ENCODE peak calls at places on chromosome 10, in seven cellular contexts. G is neuronal stem cell, E is H1, X is mesenchymal stem cell, F is mesendoderm, S is H9, M is IMR-90. J is an unnamed sample.

GRCh38 chr10:71816931-71817631 is 34.0 kb downstream of the PSAP start:
- DNase-seq in G (no peak), E (no peak), X (no peak), F (no peak), S (no peak), M (no peak), J (no peak)

GRCh38 chr10:7264313-7264741 is 146.5 kb downstream of the SFMBT2 start:
- DNase-seq in G (no peak), E (no peak), X (no peak), F (peak; percentile 18), S (no peak), M (peak; percentile 17), J (no peak)

GRCh38 chr10:86972613-86973380 is 4.5 kb downstream of the ADIRF start:
- DNase-seq in G (no peak), E (no peak), X (no peak), F (no peak), S (no peak), M (no peak), J (no peak)

GRCh38 chr10:42553064-42553407 is 85.3 kb downstream of the ZNF33B start:
- DNase-seq in G (no peak), E (no peak), X (no peak), F (no peak), S (no peak), M (no peak), J (no peak)

GRCh38 chr10:10773109-10773508 is 244.6 kb upstream of the CELF2 start:
- DNase-seq in G (no peak), E (no peak), X (no peak), F (no peak), S (no peak), M (no peak), J (no peak)

GRCh38 chr10:77837248-77837924 is 89.2 kb downstream of the DLG5 start:
- DNase-seq in G (peak; percentile 67), E (no peak), X (peak; percentile 55), F (peak; percentile 93), S (peak; percentile 93), M (peak; percentile 78), J (no peak)

GRCh38 chr10:126421745-126422144 is 33.5 kb upstream of the ADAM12 start:
- DNase-seq in G (no peak), E (no peak), X (peak; percentile 95), F (no peak), S (no peak), M (peak; percentile 90), J (no peak)

GRCh38 chr10:46541017-46541661 is 15.3 kb downstream of the GPRIN2 start:
- DNase-seq in G (peak; percentile 81), E (no peak), X (peak; percentile 24), F (peak; percentile 89), S (peak; percentile 88), M (no peak), J (no peak)

GRCh38 chr10:89171996-89172395 is 35.1 kb downstream of the CH25H start:
- DNase-seq in G (no peak), E (no peak), X (no peak), F (no peak), S (no peak), M (peak; percentile 24), J (no peak)

GRCh38 chr10:9535744-9536143 is 1481.3 kb downstream of the GATA3 start:
- DNase-seq in G (no peak), E (no peak), X (no peak), F (no peak), S (no peak), M (no peak), J (no peak)

GRCh38 chr10:8042032-8042863 is 12.2 kb upstream of the GATA3 start:
- DNase-seq in G (no peak), E (no peak), X (no peak), F (peak; percentile 16), S (no peak), M (no peak), J (no peak)

GRCh38 chr10:4541292-4541691 is 284.7 kb upstream of the AKR1E2 start:
- DNase-seq in G (no peak), E (no peak), X (peak; percentile 89), F (peak; percentile 3), S (no peak), M (peak; percentile 90), J (peak; percentile 90)

GRCh38 chr10:91556691-91557529 is 76.0 kb downstream of the PPP1R3C start:
- DNase-seq in G (no peak), E (no peak), X (no peak), F (no peak), S (no peak), M (no peak), J (no peak)

GRCh38 chr10:104824378-104825006 is 183.4 kb downstream of the SORCS3 start:
- DNase-seq in G (peak; percentile 60), E (peak; percentile 23), X (no peak), F (peak; percentile 69), S (peak; percentile 61), M (no peak), J (no peak)

GRCh38 chr10:67883710-67884312 is 645 bp upstream of the SIRT1 start:
- DNase-seq in G (no peak), E (no peak), X (no peak), F (no peak), S (no peak), M (no peak), J (no peak)

GRCh38 chr10:31604141-31604540 is 285.1 kb downstream of the ZEB1 start:
- DNase-seq in G (no peak), E (no peak), X (no peak), F (peak; percentile 45), S (no peak), M (peak; percentile 41), J (peak; percentile 67)

GRCh38 chr10:116014326-116014725 is 258.7 kb downstream of the GFRA1 start:
- DNase-seq in G (no peak), E (no peak), X (peak; percentile 2), F (no peak), S (no peak), M (no peak), J (no peak)

GRCh38 chr10:71963756-71964668 is at the start of gene CHST3:
- DNase-seq in G (peak; percentile 43), E (no peak), X (peak; percentile 57), F (peak; percentile 70), S (peak; percentile 55), M (peak; percentile 56), J (peak; percentile 18)

GRCh38 chr10:100158044-100158805 is 27.6 kb downstream of the ERLIN1 start:
- DNase-seq in G (no peak), E (no peak), X (no peak), F (no peak), S (no peak), M (no peak), J (no peak)

DNA sequence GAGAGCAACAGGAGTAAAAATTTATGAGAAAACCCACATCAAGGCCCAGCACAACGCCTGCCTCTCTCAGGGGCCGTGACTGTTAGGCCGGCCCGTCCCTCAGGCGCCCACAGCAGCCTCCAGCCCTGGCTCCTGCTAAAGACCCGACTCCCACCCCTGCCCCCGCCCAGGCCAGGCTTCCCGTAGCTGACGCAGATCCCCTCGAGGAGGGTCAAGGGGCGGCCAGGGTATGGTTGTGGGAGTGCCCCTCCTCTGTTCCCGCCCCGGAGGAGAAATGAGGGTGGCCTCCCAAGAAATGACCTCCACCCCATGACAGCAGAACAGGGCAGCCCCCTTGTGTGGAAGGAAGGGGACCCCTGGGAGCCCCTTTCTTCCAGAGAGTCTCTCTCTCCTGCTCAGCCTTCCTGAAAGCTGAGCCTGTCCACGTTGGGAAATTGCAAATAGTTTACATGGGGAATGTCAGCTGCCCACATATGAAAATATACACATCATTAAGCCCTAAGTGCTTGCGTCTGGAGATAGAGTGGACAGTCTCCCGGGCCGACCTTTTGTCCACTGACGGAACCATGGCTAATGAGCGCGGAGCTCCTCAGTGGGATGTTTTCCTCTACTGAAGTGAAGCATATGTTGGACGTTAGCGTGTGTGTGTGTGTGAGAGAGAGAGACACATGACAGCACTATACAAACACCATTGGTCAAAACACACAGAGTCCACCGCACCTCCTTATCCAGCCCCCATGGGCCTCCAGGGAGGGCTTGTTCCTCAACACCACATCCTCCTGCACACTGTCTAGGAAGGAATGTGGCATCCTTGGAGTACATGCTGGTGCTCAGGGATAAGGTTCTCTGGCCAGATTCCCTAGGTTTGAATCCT is 128.5 kb downstream of the RGS10 start:
- DNase-seq in G (no peak), E (no peak), X (peak; percentile 100), F (no peak), S (no peak), M (peak; percentile 99), J (peak; percentile 96)
- H3K18ac ChIP-seq in G (peak overlapping the region; percentile 63), E (no peak overlapping the region), X (peak overlapping the region; percentile 97), F (no peak overlapping the region), S (peak overlapping the region; percentile 29), M (peak overlapping the region; percentile 95), J (no peak overlapping the region)

DNA sequence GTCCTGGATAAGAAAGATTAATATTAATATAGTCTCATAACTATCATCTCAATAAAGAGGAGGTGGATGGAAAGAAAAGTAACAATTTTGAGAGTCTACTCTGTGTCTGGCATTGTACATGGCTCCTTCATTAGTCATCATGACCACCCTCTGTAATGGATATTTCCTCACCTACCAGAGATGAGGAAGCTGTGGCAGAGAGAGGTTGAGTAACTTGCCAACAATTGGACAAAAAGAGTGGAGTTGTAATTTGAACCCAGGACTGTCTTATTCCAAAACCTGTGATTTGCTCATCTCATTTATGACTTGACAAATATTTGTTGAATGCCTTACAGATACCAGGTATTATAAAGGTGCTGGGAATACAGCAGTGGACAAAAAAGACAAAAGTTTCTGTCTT is 2.1 kb upstream of the IDE start:
- DNase-seq in G (no peak), E (no peak), X (peak; percentile 59), F (no peak), S (no peak), M (peak; percentile 53), J (peak; percentile 43)
- H2AK5ac ChIP-seq in G (no peak overlapping the region), E (no peak overlapping the region), X (no peak overlapping the region), F (no peak overlapping the region), S (no peak overlapping the region), M (no peak overlapping the region), J (no peak overlapping the region)

DNA sequence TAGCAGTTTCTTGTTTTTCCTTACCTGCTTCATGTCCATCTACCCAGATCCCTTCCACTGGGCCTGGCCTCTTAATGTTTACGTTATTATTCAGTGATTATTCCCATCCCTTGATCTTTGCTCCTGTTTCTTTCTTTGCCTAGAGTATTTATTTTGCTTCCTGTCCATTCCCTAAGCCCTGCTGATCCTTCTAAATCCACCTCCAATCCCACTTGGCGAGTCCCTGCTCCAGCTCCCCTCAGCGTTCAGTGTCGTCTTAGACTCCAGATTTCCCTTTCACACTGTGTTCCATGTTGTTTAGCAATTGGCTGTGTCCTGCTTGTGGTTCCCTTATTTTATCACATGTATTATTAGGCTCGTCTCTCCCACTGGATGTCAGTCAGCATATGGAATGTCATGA is 7.3 kb downstream of the PPP2R2D start:
- DNase-seq in G (no peak), E (no peak), X (no peak), F (no peak), S (no peak), M (no peak), J (no peak)
- H3K18ac ChIP-seq in G (no peak overlapping the region), E (no peak overlapping the region), X (no peak overlapping the region), F (no peak overlapping the region), S (no peak overlapping the region), M (no peak overlapping the region), J (no peak overlapping the region)

GRCh38 chr10:36534471-36535002 is 590.9 kb upstream of the ANKRD30A start:
- DNase-seq in G (no peak), E (no peak), X (peak; percentile 87), F (peak; percentile 11), S (no peak), M (peak; percentile 95), J (peak; percentile 23)

GRCh38 chr10:36538945-36539586 is 586.3 kb upstream of the ANKRD30A start:
- DNase-seq in G (no peak), E (no peak), X (peak; percentile 86), F (peak; percentile 6), S (no peak), M (peak; percentile 87), J (no peak)

GRCh38 chr10:36531621-36532020 is 593.8 kb upstream of the ANKRD30A start:
- DNase-seq in G (no peak), E (no peak), X (peak; percentile 64), F (no peak), S (no peak), M (peak; percentile 55), J (no peak)

GRCh38 chr10:36533316-36533715 is 592.1 kb upstream of the ANKRD30A start:
- DNase-seq in G (no peak), E (no peak), X (peak; percentile 51), F (no peak), S (no peak), M (no peak), J (no peak)
- H2AK5ac ChIP-seq in G (no peak overlapping the region), E (no peak overlapping the region), X (no peak overlapping the region), F (no peak overlapping the region), S (no peak overlapping the region), M (no peak overlapping the region), J (no peak overlapping the region)